ENCODE peak calls at places on chromosomes 7 and 10, in ten cellular contexts. U, I, V, G, E, O, P, X, M and B are unnamed samples.

GRCh38 chr7:43659549-43659896 is 69.8 kb downstream of the COA1 start:
- DNase-seq in U (no peak), I (no peak), V (no peak), G (no peak), E (no peak), O (no peak), P (no peak), X (no peak), M (no peak), B (no peak)

GRCh38 chr10:11294831-11295230 is 277.2 kb downstream of the CELF2 start:
- DNase-seq in U (no peak), I (no peak), V (no peak), G (no peak), E (no peak), O (no peak), P (no peak), X (no peak), M (no peak), B (no peak)

GRCh38 chr10:119233123-119233820 is 25.9 kb downstream of the GRK5 start:
- DNase-seq in U (no peak), I (no peak), V (no peak), G (no peak), E (no peak), O (no peak), P (no peak), X (peak; percentile 43), M (no peak), B (no peak)

GRCh38 chr7:1949681-1950055 is 279.6 kb downstream of the ELFN1 start:
- DNase-seq in U (no peak), I (no peak), V (no peak), G (no peak), E (no peak), O (no peak), P (no peak), X (no peak), M (no peak), B (no peak)

GRCh38 chr10:117322258-117322657 is 53.0 kb downstream of the PDZD8 start:
- DNase-seq in U (no peak), I (no peak), V (no peak), G (no peak), E (no peak), O (no peak), P (no peak), X (no peak), M (no peak), B (no peak)

GRCh38 chr10:130218936-130219335 is 82.7 kb downstream of the GLRX3 start:
- DNase-seq in U (no peak), I (no peak), V (no peak), G (no peak), E (no peak), O (no peak), P (no peak), X (no peak), M (no peak), B (no peak)

GRCh38 chr10:79254333-79255006 is 92.8 kb upstream of the PPIF start:
- DNase-seq in U (no peak), I (no peak), V (no peak), G (no peak), E (no peak), O (no peak), P (no peak), X (no peak), M (no peak), B (no peak)

GRCh38 chr10:46550076-46550790 is 6.2 kb downstream of the GPRIN2 start:
- DNase-seq in U (no peak), I (no peak), V (no peak), G (peak; percentile 15), E (no peak), O (no peak), P (no peak), X (no peak), M (no peak), B (no peak)

GRCh38 chr7:99894738-99895137 is 17.9 kb upstream of the OR2AE1 start:
- DNase-seq in U (no peak), I (no peak), V (no peak), G (no peak), E (no peak), O (no peak), P (no peak), X (no peak), M (no peak), B (no peak)

GRCh38 chr10:113111900-113112853 is 162.1 kb downstream of the TCF7L2 start:
- DNase-seq in U (no peak), I (peak; percentile 71), V (peak; percentile 31), G (peak; percentile 56), E (peak; percentile 76), O (no peak), P (no peak), X (peak; percentile 47), M (peak; percentile 38), B (no peak)

GRCh38 chr7:1059200-1060091 is 15.1 kb downstream of the GPR146 start:
- DNase-seq in U (no peak), I (no peak), V (no peak), G (no peak), E (peak; percentile 29), O (no peak), P (no peak), X (no peak), M (no peak), B (no peak)

GRCh38 chr7:37524056-37524455 is 75.4 kb upstream of the ELMO1 start:
- DNase-seq in U (no peak), I (no peak), V (no peak), G (no peak), E (no peak), O (no peak), P (no peak), X (no peak), M (no peak), B (no peak)

GRCh38 chr7:142556745-142557144 is 192.5 kb upstream of the PRSS1 start:
- DNase-seq in U (no peak), I (peak; percentile 93), V (peak; percentile 97), G (peak; percentile 62), E (peak; percentile 94), O (peak; percentile 77), P (no peak), X (peak; percentile 99), M (no peak), B (peak; percentile 99)

GRCh38 chr10:104350146-104350635 is 3.4 kb upstream of the CFAP58 start:
- DNase-seq in U (peak; percentile 31), I (peak; percentile 67), V (no peak), G (no peak), E (peak; percentile 88), O (peak; percentile 44), P (no peak), X (peak; percentile 76), M (no peak), B (no peak)

GRCh38 chr10:50574305-50574704 is 49.5 kb downstream of the SGMS1 start:
- DNase-seq in U (no peak), I (no peak), V (no peak), G (no peak), E (no peak), O (no peak), P (no peak), X (no peak), M (no peak), B (no peak)

GRCh38 chr10:124676416-124677062 is 67.6 kb downstream of the FAM53B start:
- DNase-seq in U (no peak), I (no peak), V (no peak), G (peak; percentile 11), E (no peak), O (no peak), P (no peak), X (no peak), M (no peak), B (no peak)

GRCh38 chr7:13312327-13312726 is 624.9 kb downstream of the ARL4A start:
- DNase-seq in U (no peak), I (no peak), V (no peak), G (no peak), E (no peak), O (no peak), P (no peak), X (no peak), M (no peak), B (no peak)

GRCh38 chr10:44853148-44853734 is 57.9 kb upstream of the TMEM72 start:
- DNase-seq in U (no peak), I (peak; percentile 28), V (no peak), G (no peak), E (peak; percentile 54), O (peak; percentile 20), P (no peak), X (peak; percentile 47), M (no peak), B (no peak)

GRCh38 chr7:91267558-91267955 is 3.3 kb downstream of the FZD1 start:
- DNase-seq in U (no peak), I (peak; percentile 59), V (peak; percentile 52), G (no peak), E (peak; percentile 86), O (peak; percentile 54), P (no peak), X (peak; percentile 75), M (no peak), B (no peak)

GRCh38 chr10:74585231-74586087 is 240.9 kb upstream of the KAT6B start:
- DNase-seq in U (no peak), I (no peak), V (no peak), G (no peak), E (peak; percentile 73), O (no peak), P (peak; percentile 27), X (peak; percentile 0), M (peak; percentile 74), B (no peak)

GRCh38 chr7:42770106-42770505 is 141.8 kb downstream of the C7orf25 start:
- DNase-seq in U (no peak), I (peak; percentile 10), V (no peak), G (no peak), E (peak; percentile 3), O (no peak), P (no peak), X (no peak), M (no peak), B (no peak)

GRCh38 chr7:9488555-9488954 is 1055.1 kb downstream of the NXPH1 start:
- DNase-seq in U (no peak), I (peak; percentile 17), V (peak; percentile 3), G (no peak), E (peak; percentile 35), O (no peak), P (no peak), X (peak; percentile 19), M (no peak), B (peak; percentile 4)

GRCh38 chr10:67818323-67818722 is 19.7 kb downstream of the DNAJC12 start:
- DNase-seq in U (no peak), I (no peak), V (no peak), G (no peak), E (peak; percentile 68), O (peak; percentile 66), P (no peak), X (peak; percentile 44), M (no peak), B (peak; percentile 27)

GRCh38 chr10:3720228-3721019 is 64.6 kb downstream of the KLF6 start:
- DNase-seq in U (no peak), I (peak; percentile 81), V (no peak), G (peak; percentile 52), E (peak; percentile 81), O (no peak), P (no peak), X (peak; percentile 88), M (no peak), B (peak; percentile 4)

GRCh38 chr10:132742837-132743194 is 43.1 kb downstream of the NKX6-2 start:
- DNase-seq in U (no peak), I (no peak), V (no peak), G (no peak), E (no peak), O (no peak), P (no peak), X (no peak), M (no peak), B (no peak)

GRCh38 chr10:3036155-3036554 is 31.2 kb upstream of the PFKP start:
- DNase-seq in U (no peak), I (no peak), V (no peak), G (no peak), E (no peak), O (no peak), P (no peak), X (no peak), M (no peak), B (no peak)